ENCODE peak calls at places on chromosomes 5 and 9, in seven cellular contexts. One of them, this sample, is unnamed.
A peak's percentile ranks its signal among the peaks of the same experiment; 100 is the strongest.

GRCh38 chr5:167123126-167123525 is 1168.3 kb upstream of the WWC1 start:
- DNase-seq in AG08396: no peak
- DNase-seq in WTC11: no peak
- DNase-seq in right cardiac atrium: no peak
- DNase-seq in osteocyte: no peak
- DNase-seq in heart right ventricle: no peak
- DNase-seq in kidney epithelial cell: no peak
- DNase-seq in this sample: no peak

GRCh38 chr5:158466196-158466595 is 607.3 kb upstream of the CLINT1 start:
- DNase-seq in AG08396: no peak
- DNase-seq in WTC11: no peak
- DNase-seq in right cardiac atrium: no peak
- DNase-seq in osteocyte: no peak
- DNase-seq in heart right ventricle: no peak
- DNase-seq in kidney epithelial cell: no peak
- DNase-seq in this sample: peak; percentile 3

GRCh38 chr9:93081081-93081529 is 14.9 kb upstream of the CARD19 start:
- DNase-seq in AG08396: no peak
- DNase-seq in WTC11: peak; percentile 6
- DNase-seq in right cardiac atrium: no peak
- DNase-seq in osteocyte: peak; percentile 64
- DNase-seq in heart right ventricle: no peak
- DNase-seq in kidney epithelial cell: no peak
- DNase-seq in this sample: peak; percentile 39

GRCh38 chr5:14439087-14439841 is 142.3 kb upstream of the OTULINL start:
- DNase-seq in AG08396: no peak
- DNase-seq in WTC11: no peak
- DNase-seq in right cardiac atrium: no peak
- DNase-seq in osteocyte: no peak
- DNase-seq in heart right ventricle: no peak
- DNase-seq in kidney epithelial cell: no peak
- DNase-seq in this sample: no peak

GRCh38 chr9:124045076-124045829 is 33.7 kb downstream of the LHX2 start:
- DNase-seq in AG08396: peak; percentile 75
- DNase-seq in WTC11: peak; percentile 39
- DNase-seq in right cardiac atrium: peak; percentile 89
- DNase-seq in osteocyte: no peak
- DNase-seq in heart right ventricle: peak; percentile 76
- DNase-seq in kidney epithelial cell: no peak
- DNase-seq in this sample: no peak

GRCh38 chr5:15645776-15646175 is 145.8 kb downstream of the FBXL7 start:
- DNase-seq in AG08396: no peak
- DNase-seq in WTC11: no peak
- DNase-seq in right cardiac atrium: no peak
- DNase-seq in osteocyte: no peak
- DNase-seq in heart right ventricle: no peak
- DNase-seq in kidney epithelial cell: no peak
- DNase-seq in this sample: no peak

GRCh38 chr9:123832176-123832575 is 97.8 kb downstream of the DENND1A start:
- DNase-seq in AG08396: no peak
- DNase-seq in WTC11: no peak
- DNase-seq in right cardiac atrium: no peak
- DNase-seq in osteocyte: no peak
- DNase-seq in heart right ventricle: no peak
- DNase-seq in kidney epithelial cell: no peak
- DNase-seq in this sample: no peak

GRCh38 chr9:69801994-69802393 is 18.6 kb upstream of the CFAP95 start:
- DNase-seq in AG08396: no peak
- DNase-seq in WTC11: no peak
- DNase-seq in right cardiac atrium: no peak
- DNase-seq in osteocyte: no peak
- DNase-seq in heart right ventricle: no peak
- DNase-seq in kidney epithelial cell: no peak
- DNase-seq in this sample: no peak

GRCh38 chr5:135388860-135389435 is 10.1 kb downstream of the MACROH2A1 start:
- DNase-seq in AG08396: no peak
- DNase-seq in WTC11: no peak
- DNase-seq in right cardiac atrium: no peak
- DNase-seq in osteocyte: peak; percentile 66
- DNase-seq in heart right ventricle: no peak
- DNase-seq in kidney epithelial cell: no peak
- DNase-seq in this sample: no peak